ENCODE peak calls at places on chromosomes 12 and 14, in nine cellular contexts. P, W, H, A, F, S, C, T and N are unnamed samples.

GRCh38 chr12:94615284-94616216 is 34.8 kb downstream of the TMCC3 start:
- DNase-seq in F (no peak), H (peak), S (no peak), T (peak), W (peak), P (no peak), A (no peak), C (peak), N (no peak)

GRCh38 chr12:98909749-98910148 is 264.7 kb downstream of the APAF1 start:
- DNase-seq in F (no peak), A (no peak), S (no peak), H (peak), T (no peak), W (no peak), P (no peak), C (no peak), N (peak)

GRCh38 chr14:23525611-23526010 is 26.0 kb downstream of the ZFHX2 start:
- DNase-seq in S (no peak), T (no peak), A (no peak), P (no peak), H (no peak), C (no peak), W (no peak), F (no peak), N (peak)

GRCh38 chr12:30631710-30632109 is 64.0 kb downstream of the IPO8 start:
- DNase-seq in F (no peak), T (no peak), H (no peak), A (no peak), P (no peak), W (no peak), S (no peak), C (no peak), N (no peak)

GRCh38 chr12:110233212-110233903 is 47.7 kb upstream of the ATP2A2 start:
- DNase-seq in S (no peak), W (no peak), T (no peak), P (no peak), F (no peak), A (no peak), H (no peak), C (no peak), N (no peak)

GRCh38 chr14:93748208-93749080 is 39.8 kb downstream of the PRIMA1 start:
- DNase-seq in H (no peak), A (no peak), C (no peak), T (no peak), P (peak), F (no peak), W (no peak), S (no peak), N (no peak)

GRCh38 chr12:125055591-125055990 is 9.6 kb upstream of the AACS start:
- DNase-seq in H (no peak), C (no peak), A (no peak), F (no peak), S (no peak), T (no peak), P (no peak), W (no peak), N (no peak)

GRCh38 chr12:97557116-97557515 is 94.5 kb downstream of the RMST start:
- DNase-seq in T (no peak), F (no peak), P (no peak), A (no peak), H (no peak), W (no peak), C (no peak), S (no peak), N (no peak)

GRCh38 chr14:61561144-61561543 is 134.2 kb upstream of the HIF1A start:
- DNase-seq in C (peak), H (no peak), S (no peak), F (no peak), P (no peak), A (no peak), W (no peak), T (no peak), N (peak)

GRCh38 chr12:6057693-6058092 is 66.8 kb downstream of the VWF start:
- DNase-seq in C (no peak), F (no peak), T (no peak), P (no peak), W (no peak), S (no peak), A (no peak), H (no peak), N (no peak)

GRCh38 chr14:101063121-101063520 is 159.6 kb upstream of the RTL1 start:
- DNase-seq in H (no peak), C (no peak), P (peak), A (no peak), S (no peak), T (no peak), W (no peak), F (no peak), N (no peak)

GRCh38 chr14:23727566-23728335 is 91.6 kb downstream of the DHRS2 start:
- DNase-seq in H (no peak), T (peak), S (no peak), F (no peak), C (peak), W (peak), P (no peak), A (peak), N (peak)

GRCh38 chr14:64800000-64800399 is 79.7 kb downstream of the SPTB start:
- DNase-seq in H (peak), P (no peak), F (no peak), S (no peak), W (no peak), C (peak), T (peak), A (no peak), N (peak)

GRCh38 chr12:92473564-92473963 is 229.2 kb upstream of the PLEKHG7 start:
- DNase-seq in P (no peak), A (no peak), T (no peak), W (no peak), H (no peak), S (no peak), C (no peak), F (no peak), N (no peak)

GRCh38 chr12:57046947-57047890 is 2.7 kb downstream of the MYO1A start:
- DNase-seq in W (no peak), T (no peak), H (no peak), F (no peak), S (no peak), P (no peak), A (no peak), C (no peak), N (no peak)

GRCh38 chr12:96989916-96990315 is 82.9 kb downstream of the NEDD1 start:
- DNase-seq in F (no peak), T (no peak), C (no peak), A (no peak), W (no peak), P (no peak), H (peak), S (no peak), N (peak)

GRCh38 chr12:9745191-9745590 is 12.3 kb upstream of the CLECL1 start:
- DNase-seq in F (no peak), W (no peak), H (no peak), C (no peak), A (no peak), P (no peak), S (no peak), T (no peak), N (no peak)

GRCh38 chr14:74492413-74493342 is at the start of gene NPC2:
- DNase-seq in W (no peak), S (no peak), C (peak), P (no peak), T (no peak), F (no peak), A (no peak), H (no peak), N (no peak)

GRCh38 chr14:69013943-69014782 is 35.1 kb upstream of the ACTN1 start:
- DNase-seq in W (no peak), A (no peak), C (peak), P (no peak), H (no peak), T (no peak), S (no peak), F (peak), N (no peak)

GRCh38 chr12:91326043-91327027 is 143.7 kb upstream of the DCN start:
- DNase-seq in P (peak), C (peak), H (peak), F (peak), W (peak), A (peak), T (peak), S (peak), N (peak)

GRCh38 chr12:113232787-113233585 is 11.7 kb downstream of the TPCN1 start:
- DNase-seq in P (peak), T (peak), C (peak), W (no peak), A (no peak), F (no peak), S (peak), H (peak), N (no peak)

GRCh38 chr14:98186140-98186539 is 1085.9 kb downstream of the BCL11B start:
- DNase-seq in S (no peak), H (no peak), F (no peak), A (no peak), C (no peak), W (peak), P (no peak), T (no peak), N (no peak)

GRCh38 chr14:33120341-33120740 is 181.7 kb downstream of the NPAS3 start:
- DNase-seq in C (peak), F (no peak), S (no peak), T (no peak), W (peak), P (no peak), H (no peak), A (no peak), N (no peak)

GRCh38 chr12:30219047-30219446 is 435.3 kb upstream of the TMTC1 start:
- DNase-seq in F (no peak), S (no peak), A (peak), C (no peak), T (no peak), W (no peak), H (no peak), P (no peak), N (no peak)

GRCh38 chr12:57429473-57430116 is 1.2 kb downstream of the R3HDM2 start:
- DNase-seq in F (no peak), A (no peak), P (no peak), W (peak), H (no peak), S (no peak), C (no peak), T (no peak), N (no peak)

GRCh38 chr12:120687570-120688289 is 781 bp downstream of the MLEC start:
- DNase-seq in A (no peak), T (no peak), W (peak), P (peak), C (peak), S (no peak), H (no peak), F (no peak), N (peak)

GRCh38 chr12:105025890-105026289 is 39.8 kb downstream of the NOPCHAP1 start:
- DNase-seq in F (peak), H (peak), S (no peak), T (peak), A (no peak), P (peak), C (peak), W (no peak), N (no peak)

GRCh38 chr14:91170504-91171121 is 56.7 kb downstream of the DGLUCY start:
- DNase-seq in H (no peak), C (peak), T (peak), F (no peak), A (no peak), S (no peak), P (peak), W (no peak), N (no peak)

GRCh38 chr12:102401087-102401486 is 79.3 kb downstream of the IGF1 start:
- DNase-seq in C (no peak), P (no peak), A (no peak), T (no peak), W (no peak), F (no peak), H (no peak), S (no peak), N (no peak)